ENCODE peak calls at places on chromosome 7, in nine cellular contexts. K, G, Y, U, Z, W, P, H and B are unnamed samples.

GRCh38 chr7:138161600-138162081 is 85.4 kb downstream of the AKR1D1 start:
- DNase-seq in K (peak), G (peak), Y (peak), U (peak), Z (peak), W (peak), P (no peak), H (peak), B (peak)

GRCh38 chr7:131604841-131605279 is 48.4 kb upstream of the PODXL start:
- DNase-seq in K (no peak), G (peak), Y (no peak), U (peak), Z (peak), W (peak), P (no peak), H (peak), B (peak)

GRCh38 chr7:21939136-21939857 is 6.4 kb downstream of the CDCA7L start:
- DNase-seq in K (peak), G (no peak), Y (no peak), U (peak), Z (peak), W (peak), P (no peak), H (no peak), B (peak)

GRCh38 chr7:81527651-81528050 is 242.2 kb downstream of the HGF start:
- DNase-seq in K (no peak), G (no peak), Y (no peak), U (peak), Z (no peak), W (no peak), P (no peak), H (no peak), B (no peak)

GRCh38 chr7:90211391-90212148 is at the start of gene STEAP2:
- DNase-seq in K (peak), G (peak), Y (peak), U (peak), Z (peak), W (peak), P (peak), H (peak), B (peak)

GRCh38 chr7:51186531-51186930 is 130.1 kb downstream of the COBL start:
- DNase-seq in K (no peak), G (no peak), Y (peak), U (no peak), Z (no peak), W (no peak), P (no peak), H (no peak), B (no peak)

GRCh38 chr7:148575640-148576411 is 14.7 kb upstream of the C7orf33 start:
- DNase-seq in K (peak), G (peak), Y (peak), U (peak), Z (peak), W (peak), P (no peak), H (no peak), B (peak)

GRCh38 chr7:142375710-142376313 is 118.0 kb upstream of the PRSS58 start:
- DNase-seq in K (no peak), G (no peak), Y (peak), U (no peak), Z (no peak), W (peak), P (no peak), H (no peak), B (peak)

GRCh38 chr7:130566168-130566897 is 74.4 kb downstream of the MEST start:
- DNase-seq in K (peak), G (peak), Y (peak), U (no peak), Z (peak), W (no peak), P (no peak), H (no peak), B (peak)

GRCh38 chr7:67426654-67427053 is 430.0 kb downstream of the TYW1 start:
- DNase-seq in K (no peak), G (no peak), Y (no peak), U (no peak), Z (no peak), W (no peak), P (no peak), H (no peak), B (no peak)

GRCh38 chr7:56115852-56116538 is at the start of gene NUPR2:
- DNase-seq in K (no peak), G (no peak), Y (no peak), U (no peak), Z (no peak), W (no peak), P (no peak), H (no peak), B (no peak)

GRCh38 chr7:137834552-137834951 is 12.2 kb downstream of the DGKI start:
- DNase-seq in K (no peak), G (no peak), Y (no peak), U (no peak), Z (no peak), W (no peak), P (peak), H (no peak), B (no peak)

GRCh38 chr7:37344886-37345579 is 103.6 kb downstream of the ELMO1 start:
- DNase-seq in K (no peak), G (no peak), Y (no peak), U (no peak), Z (no peak), W (no peak), P (no peak), H (no peak), B (no peak)

GRCh38 chr7:54878339-54878738 is 119.3 kb upstream of the SEC61G start:
- DNase-seq in K (no peak), G (peak), Y (no peak), U (peak), Z (peak), W (no peak), P (no peak), H (no peak), B (peak)

GRCh38 chr7:143285806-143286521 is 1.2 kb downstream of the TMEM139 start:
- DNase-seq in K (no peak), G (no peak), Y (no peak), U (no peak), Z (no peak), W (no peak), P (no peak), H (no peak), B (no peak)

GRCh38 chr7:25726180-25726579 is 425.8 kb upstream of the NFE2L3 start:
- DNase-seq in K (no peak), G (no peak), Y (no peak), U (no peak), Z (no peak), W (no peak), P (no peak), H (no peak), B (no peak)

GRCh38 chr7:135672560-135673359 is 10.4 kb downstream of the STMP1 start:
- DNase-seq in K (no peak), G (peak), Y (peak), U (peak), Z (peak), W (peak), P (peak), H (no peak), B (peak)

GRCh38 chr7:73766556-73767229 is 3.4 kb downstream of the CLDN3 start:
- DNase-seq in K (no peak), G (no peak), Y (no peak), U (no peak), Z (no peak), W (no peak), P (no peak), H (no peak), B (no peak)

GRCh38 chr7:94656925-94657731 is 1.2 kb upstream of the SGCE start:
- DNase-seq in K (no peak), G (peak), Y (peak), U (peak), Z (peak), W (no peak), P (peak), H (no peak), B (peak)

GRCh38 chr7:30906520-30907240 is 5.0 kb upstream of the AQP1 start:
- DNase-seq in K (no peak), G (peak), Y (no peak), U (no peak), Z (no peak), W (peak), P (no peak), H (no peak), B (no peak)

DNA sequence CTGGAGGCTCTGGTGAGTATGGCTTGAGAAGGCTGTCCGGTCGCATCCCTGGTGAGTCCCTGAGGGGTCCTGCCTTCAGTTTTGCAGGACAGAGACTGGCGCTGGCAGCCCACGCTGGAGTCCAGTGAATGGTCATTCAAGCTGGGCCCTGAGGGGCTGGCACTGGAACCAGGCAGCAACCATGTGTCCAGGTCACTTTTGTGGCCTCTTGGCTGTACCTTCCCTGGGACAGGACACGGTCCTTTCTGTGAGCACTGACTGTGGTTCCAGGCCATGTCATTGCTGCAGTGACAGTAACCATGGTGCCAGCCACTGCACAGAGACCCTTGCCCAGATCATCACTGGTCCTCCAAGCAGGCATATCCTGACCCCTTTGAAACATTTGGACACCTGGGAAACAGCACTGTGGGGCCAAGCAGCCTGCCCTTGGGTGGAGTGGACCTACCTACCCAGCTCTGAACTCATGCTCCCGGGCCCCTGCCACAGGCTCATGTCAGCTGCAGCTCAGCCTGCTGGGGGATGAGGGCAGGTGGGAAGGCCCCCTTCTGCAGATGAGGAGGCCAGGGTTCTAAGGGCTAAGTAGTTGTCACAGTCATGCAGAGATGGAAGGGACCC is 72.1 kb downstream of the ADCY1 start:
- DNase-seq in K (peak), G (no peak), Y (no peak), U (no peak), Z (no peak), W (no peak), P (no peak), H (no peak), B (no peak)
- H3K4me3 ChIP-seq in K (no peak), G (no peak), Y (no peak), U (no peak), Z (no peak), W (no peak), P (no peak), H (no peak), B (no peak)

DNA sequence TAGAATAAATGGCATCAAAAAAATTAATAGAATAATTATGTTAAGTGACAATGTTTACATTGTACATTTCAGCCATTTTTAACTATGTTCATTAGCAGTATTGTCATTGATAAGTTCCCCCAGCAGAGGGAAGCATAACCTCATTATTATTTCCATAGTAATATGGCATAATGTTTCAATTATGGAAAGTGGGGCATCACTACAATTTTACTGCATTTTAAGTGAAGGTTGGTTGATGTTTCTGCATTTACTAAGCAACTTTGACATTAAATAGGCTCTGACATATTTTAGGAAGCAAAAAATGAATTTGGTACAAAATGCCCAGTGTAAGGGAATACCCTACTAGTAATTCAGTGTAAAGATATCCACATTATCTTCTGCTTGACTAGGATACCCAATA is 218.3 kb downstream of the SEMA3A start:
- DNase-seq in K (no peak), G (peak), Y (peak), U (peak), Z (peak), W (peak), P (no peak), H (no peak), B (peak)
- TF ChIP-seq CTCF in K (peak), G (peak), Y (peak), U (peak), Z (peak), W (peak), P (peak), H (peak), B (peak)

GRCh38 chr7:43249808-43250145 is 137.3 kb downstream of the HECW1 start:
- DNase-seq in K (no peak), G (peak), Y (peak), U (no peak), Z (no peak), W (peak), P (peak), H (no peak), B (peak)
- H3K4me3 ChIP-seq in K (no peak), G (peak), Y (no peak), U (no peak), Z (no peak), W (peak), P (no peak), H (peak), B (peak)

GRCh38 chr7:113122657-113123252 is 4.4 kb upstream of the SMIM30 start:
- DNase-seq in K (no peak), G (no peak), Y (no peak), U (no peak), Z (no peak), W (no peak), P (no peak), H (no peak), B (no peak)

GRCh38 chr7:113119429-113119828 is 1.1 kb upstream of the SMIM30 start:
- DNase-seq in K (no peak), G (no peak), Y (no peak), U (no peak), Z (no peak), W (no peak), P (no peak), H (no peak), B (no peak)

GRCh38 chr7:113120647-113121046 is 2.3 kb upstream of the SMIM30 start:
- DNase-seq in K (no peak), G (no peak), Y (no peak), U (no peak), Z (no peak), W (no peak), P (no peak), H (no peak), B (peak)

GRCh38 chr7:113113912-113114311 is 4.4 kb downstream of the SMIM30 start:
- DNase-seq in K (no peak), G (peak), Y (no peak), U (no peak), Z (no peak), W (peak), P (no peak), H (no peak), B (peak)

GRCh38 chr7:113118074-113118959 is at the start of gene SMIM30:
- DNase-seq in K (peak), G (peak), Y (peak), U (peak), Z (peak), W (peak), P (peak), H (peak), B (peak)
- TF ChIP-seq CTCF in K (no peak), G (no peak), Y (no peak), U (no peak), Z (no peak), W (peak), P (no peak), H (no peak), B (no peak)

GRCh38 chr7:27605689-27606269 is 56.9 kb downstream of the HIBADH start:
- DNase-seq in K (no peak), G (peak), Y (peak), U (peak), Z (peak), W (peak), P (no peak), H (no peak), B (peak)
- H3K4me3 ChIP-seq in K (no peak), G (no peak), Y (no peak), U (no peak), Z (no peak), W (no peak), P (no peak), H (no peak), B (no peak)

GRCh38 chr7:134447383-134447782 is 11.5 kb downstream of the AKR1B1 start:
- DNase-seq in K (no peak), G (no peak), Y (no peak), U (no peak), Z (no peak), W (no peak), P (no peak), H (no peak), B (no peak)
- TF ChIP-seq CTCF in K (no peak), G (no peak), Y (no peak), U (no peak), Z (no peak), W (no peak), P (no peak), H (no peak), B (no peak)

DNA sequence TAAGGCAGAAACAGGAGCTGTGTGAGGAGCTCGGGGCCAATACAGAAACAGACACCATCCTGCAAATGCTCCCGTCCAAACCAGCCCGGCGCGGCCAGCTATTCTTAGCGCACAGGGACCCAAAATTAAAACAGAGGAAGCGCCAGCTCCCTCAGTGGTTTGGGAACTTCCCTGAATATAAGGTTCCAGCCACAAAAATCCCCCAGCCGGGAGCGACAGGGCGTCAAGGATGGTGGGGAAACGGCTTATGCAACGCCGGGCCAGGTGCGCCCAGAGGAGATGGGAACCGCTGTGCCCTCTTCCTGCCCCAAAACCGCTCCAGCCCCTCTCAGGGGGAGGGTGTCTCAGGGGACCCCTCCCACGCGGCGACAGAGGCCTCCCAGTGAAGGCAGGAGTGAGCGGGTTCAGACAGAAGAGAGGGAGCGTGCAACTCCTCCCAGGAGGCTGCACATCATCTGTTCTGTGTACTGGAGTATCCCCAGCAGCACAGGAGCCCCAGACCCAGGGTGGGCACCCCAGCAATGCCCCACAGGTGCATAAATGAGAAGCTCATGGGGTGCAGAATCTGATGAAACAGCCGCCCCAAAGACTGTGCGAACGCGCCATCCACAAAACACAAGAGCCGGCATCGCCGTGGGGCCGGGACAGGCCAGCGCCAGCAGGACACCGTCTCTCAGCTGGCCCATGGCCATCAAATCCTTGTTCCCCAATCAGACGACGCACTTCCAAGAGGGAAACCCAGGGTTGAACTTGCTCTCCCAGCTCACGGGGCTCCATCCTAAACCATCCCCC is 73.9 kb upstream of the PDGFA start:
- DNase-seq in K (no peak), G (no peak), Y (no peak), U (no peak), Z (no peak), W (no peak), P (no peak), H (no peak), B (no peak)
- H3K4me3 ChIP-seq in K (no peak), G (no peak), Y (no peak), U (no peak), Z (no peak), W (no peak), P (no peak), H (no peak), B (no peak)

DNA sequence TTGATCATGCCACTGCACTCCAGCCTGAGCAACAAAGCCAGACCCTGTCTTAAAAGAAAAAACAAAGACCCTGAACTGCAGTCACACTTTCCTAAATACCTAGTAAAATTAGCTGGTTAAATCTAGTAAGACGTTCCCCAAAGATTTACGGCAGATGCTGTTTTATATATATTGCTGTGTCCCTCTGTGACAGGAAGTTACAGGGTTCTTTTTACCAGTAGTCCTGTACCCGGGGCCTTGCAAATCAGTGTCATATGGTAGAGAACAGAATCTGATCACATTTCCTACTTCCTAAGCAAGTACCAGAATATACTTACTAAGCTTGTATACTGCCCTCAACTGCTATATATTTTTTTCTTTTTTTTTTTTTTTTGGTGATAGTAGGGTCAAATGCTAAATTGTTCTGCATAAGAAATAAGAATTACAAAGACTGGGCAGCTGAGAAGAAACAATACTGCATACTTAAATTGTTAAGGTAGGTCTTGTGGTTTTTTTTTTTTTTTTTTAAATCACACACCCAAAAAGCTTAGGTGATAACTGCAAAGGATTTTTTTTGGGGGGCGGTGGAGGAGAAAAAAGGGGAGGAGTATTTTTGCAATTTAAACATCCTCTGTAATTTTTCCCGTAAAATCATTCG is 27.3 kb upstream of the KMT2E start:
- DNase-seq in K (no peak), G (no peak), Y (no peak), U (no peak), Z (no peak), W (no peak), P (no peak), H (no peak), B (no peak)
- TF ChIP-seq CTCF in K (no peak), G (no peak), Y (no peak), U (no peak), Z (no peak), W (no peak), P (no peak), H (no peak), B (no peak)